ENCODE peak calls at places on chromosomes 16 and 17, in eight cellular contexts. Q, R, T, S, B, W, O and C are unnamed samples.

GRCh38 chr16:21179983-21180365 is 21.5 kb downstream of the LDAF1 start:
- DNase-seq in Q (no peak), R (no peak), T (no peak), S (no peak), B (no peak), W (no peak), O (no peak), C (no peak)

GRCh38 chr16:1351582-1352362 is at the start of the genes GNPTG and TSR3:
- DNase-seq in Q (peak), R (peak), T (peak), S (peak), B (peak), W (peak), O (peak), C (peak)

GRCh38 chr16:1108299-1109252 is 12.5 kb upstream of the C1QTNF8 start:
- DNase-seq in Q (peak), R (no peak), T (peak), S (no peak), B (no peak), W (peak), O (no peak), C (peak)

GRCh38 chr17:56592487-56593072 is 919 bp upstream of the NOG start:
- DNase-seq in Q (no peak), R (no peak), T (no peak), S (peak), B (no peak), W (peak), O (peak), C (peak)

GRCh38 chr17:80259642-80260535 is 763 bp upstream of the RNF213 start:
- DNase-seq in Q (peak), R (no peak), T (peak), S (peak), B (peak), W (peak), O (peak), C (peak)

GRCh38 chr16:49961087-49961486 is 63.9 kb upstream of the CNEP1R1 start:
- DNase-seq in Q (no peak), R (no peak), T (peak), S (no peak), B (peak), W (peak), O (no peak), C (no peak)

GRCh38 chr17:7403043-7403901 is 625 bp downstream of the TMEM256 start:
- DNase-seq in Q (peak), R (no peak), T (no peak), S (no peak), B (no peak), W (no peak), O (peak), C (peak)

GRCh38 chr17:61486135-61487120 is 34.2 kb downstream of the TBX4 start:
- DNase-seq in Q (no peak), R (no peak), T (no peak), S (no peak), B (no peak), W (no peak), O (no peak), C (no peak)

GRCh38 chr17:45428050-45428953 is 4.4 kb downstream of the ARHGAP27 start:
- DNase-seq in Q (peak), R (no peak), T (no peak), S (peak), B (peak), W (peak), O (peak), C (peak)

GRCh38 chr16:72018470-72018869 is 9.9 kb downstream of the DHODH start:
- DNase-seq in Q (no peak), R (no peak), T (no peak), S (no peak), B (no peak), W (no peak), O (no peak), C (no peak)

GRCh38 chr17:64984776-64985521 is 65.7 kb upstream of the LRRC37A3 start:
- DNase-seq in Q (no peak), R (no peak), T (no peak), S (no peak), B (no peak), W (no peak), O (peak), C (no peak)

GRCh38 chr16:85370881-85371651 is 242.1 kb upstream of the GSE1 start:
- DNase-seq in Q (peak), R (no peak), T (no peak), S (no peak), B (no peak), W (no peak), O (no peak), C (no peak)

GRCh38 chr17:71790791-71791190 is 330.0 kb upstream of the SOX9 start:
- DNase-seq in Q (no peak), R (no peak), T (no peak), S (no peak), B (no peak), W (no peak), O (no peak), C (no peak)

GRCh38 chr16:85045641-85046471 is 18.3 kb downstream of the KIAA0513 start:
- DNase-seq in Q (no peak), R (no peak), T (no peak), S (no peak), B (no peak), W (no peak), O (no peak), C (no peak)

GRCh38 chr17:17661134-17661533 is 20.1 kb upstream of the RAI1 start:
- DNase-seq in Q (no peak), R (no peak), T (no peak), S (no peak), B (no peak), W (no peak), O (no peak), C (no peak)

GRCh38 chr16:13697568-13697967 is 222.4 kb upstream of the ERCC4 start:
- DNase-seq in Q (no peak), R (no peak), T (no peak), S (no peak), B (no peak), W (no peak), O (no peak), C (no peak)

GRCh38 chr17:47895254-47895855 is 681 bp upstream of the SP2 start:
- DNase-seq in Q (no peak), R (no peak), T (no peak), S (no peak), B (no peak), W (no peak), O (peak), C (no peak)

GRCh38 chr17:77437017-77437416 is 296.2 kb downstream of the SEC14L1 start:
- DNase-seq in Q (peak), R (no peak), T (peak), S (no peak), B (peak), W (peak), O (no peak), C (no peak)

GRCh38 chr17:16480995-16481394 is 11.0 kb downstream of the LRRC75A start:
- DNase-seq in Q (no peak), R (no peak), T (no peak), S (no peak), B (no peak), W (peak), O (no peak), C (no peak)

GRCh38 chr16:10296956-10297340 is 88.9 kb upstream of the ATF7IP2 start:
- DNase-seq in Q (no peak), R (no peak), T (no peak), S (no peak), B (no peak), W (no peak), O (no peak), C (no peak)

GRCh38 chr17:45341389-45342158 is 24.8 kb upstream of the MAP3K14 start:
- DNase-seq in Q (peak), R (no peak), T (peak), S (no peak), B (no peak), W (no peak), O (peak), C (peak)

GRCh38 chr16:51500306-51500705 is 349.2 kb upstream of the SALL1 start:
- DNase-seq in Q (no peak), R (no peak), T (no peak), S (no peak), B (no peak), W (no peak), O (no peak), C (no peak)

GRCh38 chr17:62950067-62950466 is 16.0 kb upstream of the TANC2 start:
- DNase-seq in Q (no peak), R (no peak), T (peak), S (no peak), B (peak), W (no peak), O (no peak), C (no peak)

GRCh38 chr17:70426752-70427151 is 257.4 kb downstream of the KCNJ2 start:
- DNase-seq in Q (no peak), R (no peak), T (no peak), S (no peak), B (no peak), W (no peak), O (no peak), C (no peak)

GRCh38 chr16:87393680-87394055 is 1.5 kb downstream of the MAP1LC3B start:
- DNase-seq in Q (peak), R (no peak), T (no peak), S (no peak), B (no peak), W (no peak), O (no peak), C (peak)

GRCh38 chr16:5018791-5019190 is 14.9 kb downstream of the NAGPA start:
- DNase-seq in Q (no peak), R (no peak), T (no peak), S (no peak), B (no peak), W (no peak), O (no peak), C (no peak)

GRCh38 chr16:72137380-72138063 is 34.4 kb downstream of the PMFBP1 start:
- DNase-seq in Q (no peak), R (no peak), T (no peak), S (no peak), B (no peak), W (no peak), O (no peak), C (no peak)